ENCODE peak calls at places on chromosomes 11 and 22, in four cellular contexts. One of them, this sample, is unnamed.

GRCh38 chr11:698493-699115 is 3.0 kb downstream of the TMEM80 start:
- DNase-seq in heart left ventricle: no peak
- DNase-seq in testis: no peak
- DNase-seq in left ventricle myocardium inferior: no peak
- DNase-seq in this sample: no peak

GRCh38 chr11:104645276-104646018 is 252.8 kb downstream of the CASP12 start:
- DNase-seq in heart left ventricle: no peak
- DNase-seq in testis: no peak
- DNase-seq in left ventricle myocardium inferior: no peak
- DNase-seq in this sample: no peak

GRCh38 chr11:75606099-75606498 is 44.0 kb downstream of the SERPINH1 start:
- DNase-seq in heart left ventricle: no peak
- DNase-seq in testis: no peak
- DNase-seq in left ventricle myocardium inferior: no peak
- DNase-seq in this sample: no peak

GRCh38 chr11:18594999-18595749 is 4.4 kb upstream of the MISFA start:
- DNase-seq in heart left ventricle: no peak
- DNase-seq in testis: no peak
- DNase-seq in left ventricle myocardium inferior: no peak
- DNase-seq in this sample: peak; percentile 47

GRCh38 chr22:49925525-49926128 is 7.2 kb downstream of the CRELD2 start:
- DNase-seq in heart left ventricle: no peak
- DNase-seq in testis: no peak
- DNase-seq in left ventricle myocardium inferior: no peak
- DNase-seq in this sample: no peak

GRCh38 chr11:124961972-124962609 is 8.1 kb downstream of the CCDC15 start:
- DNase-seq in heart left ventricle: no peak
- DNase-seq in testis: no peak
- DNase-seq in left ventricle myocardium inferior: no peak
- DNase-seq in this sample: peak; percentile 78

GRCh38 chr11:83923961-83924360 is 637.8 kb upstream of the CCDC90B start:
- DNase-seq in heart left ventricle: no peak
- DNase-seq in testis: no peak
- DNase-seq in left ventricle myocardium inferior: no peak
- DNase-seq in this sample: no peak

GRCh38 chr11:107819361-107820014 is 39.1 kb downstream of the SLC35F2 start:
- DNase-seq in heart left ventricle: no peak
- DNase-seq in testis: no peak
- DNase-seq in left ventricle myocardium inferior: no peak
- DNase-seq in this sample: peak; percentile 40

GRCh38 chr11:15589070-15589626 is 474.4 kb downstream of the INSC start:
- DNase-seq in heart left ventricle: no peak
- DNase-seq in testis: no peak
- DNase-seq in left ventricle myocardium inferior: no peak
- DNase-seq in this sample: no peak

GRCh38 chr11:113184498-113184897 is 129.9 kb upstream of the TTC12 start:
- DNase-seq in heart left ventricle: no peak
- DNase-seq in testis: no peak
- DNase-seq in left ventricle myocardium inferior: no peak
- DNase-seq in this sample: peak; percentile 84

GRCh38 chr11:62721994-62722393 is 5.3 kb downstream of the HNRNPUL2 start:
- DNase-seq in heart left ventricle: no peak
- DNase-seq in testis: no peak
- DNase-seq in left ventricle myocardium inferior: no peak
- DNase-seq in this sample: peak; percentile 34

GRCh38 chr11:18132341-18132740 is at the start of gene MRGPRX3:
- DNase-seq in heart left ventricle: no peak
- DNase-seq in testis: no peak
- DNase-seq in left ventricle myocardium inferior: no peak
- DNase-seq in this sample: no peak

GRCh38 chr22:50089231-50090140 is at the start of gene MOV10L1:
- DNase-seq in heart left ventricle: peak; percentile 20
- DNase-seq in testis: peak; percentile 90
- DNase-seq in left ventricle myocardium inferior: no peak
- DNase-seq in this sample: no peak

GRCh38 chr11:47272706-47273105 is 2.8 kb downstream of the MADD start:
- DNase-seq in heart left ventricle: no peak
- DNase-seq in testis: no peak
- DNase-seq in left ventricle myocardium inferior: no peak
- DNase-seq in this sample: no peak

GRCh38 chr11:67615455-67616430 is 9.0 kb downstream of the NDUFV1 start:
- DNase-seq in heart left ventricle: no peak
- DNase-seq in testis: no peak
- DNase-seq in left ventricle myocardium inferior: no peak
- DNase-seq in this sample: no peak

GRCh38 chr11:2512431-2513407 is 67.9 kb downstream of the KCNQ1 start:
- DNase-seq in heart left ventricle: peak; percentile 10
- DNase-seq in testis: peak; percentile 11
- DNase-seq in left ventricle myocardium inferior: peak; percentile 13
- DNase-seq in this sample: no peak

GRCh38 chr11:70212227-70212811 is 9.2 kb downstream of the FADD start:
- DNase-seq in heart left ventricle: no peak
- DNase-seq in testis: no peak
- DNase-seq in left ventricle myocardium inferior: no peak
- DNase-seq in this sample: no peak

GRCh38 chr11:71103266-71103665 is 149.1 kb downstream of the SHANK2 start:
- DNase-seq in heart left ventricle: no peak
- DNase-seq in testis: no peak
- DNase-seq in left ventricle myocardium inferior: no peak
- DNase-seq in this sample: no peak

GRCh38 chr11:105838668-105839403 is 183.2 kb downstream of the MSANTD4 start:
- DNase-seq in heart left ventricle: no peak
- DNase-seq in testis: no peak
- DNase-seq in left ventricle myocardium inferior: no peak
- DNase-seq in this sample: peak; percentile 70

GRCh38 chr11:74459584-74459983 is 7.8 kb downstream of the KCNE3 start:
- DNase-seq in heart left ventricle: no peak
- DNase-seq in testis: no peak
- DNase-seq in left ventricle myocardium inferior: no peak
- DNase-seq in this sample: no peak

GRCh38 chr11:66371627-66372415 is at the start of gene SLC29A2:
- DNase-seq in heart left ventricle: peak; percentile 50
- DNase-seq in testis: no peak
- DNase-seq in left ventricle myocardium inferior: peak; percentile 73
- DNase-seq in this sample: no peak

GRCh38 chr11:24391165-24391564 is 105.7 kb upstream of the LUZP2 start:
- DNase-seq in heart left ventricle: no peak
- DNase-seq in testis: no peak
- DNase-seq in left ventricle myocardium inferior: no peak
- DNase-seq in this sample: peak; percentile 59

GRCh38 chr11:59787255-59787588 is 23.4 kb downstream of the MRPL16 start:
- DNase-seq in heart left ventricle: no peak
- DNase-seq in testis: no peak
- DNase-seq in left ventricle myocardium inferior: no peak
- DNase-seq in this sample: no peak

GRCh38 chr11:72860010-72860409 is 45.8 kb downstream of the ATG16L2 start:
- DNase-seq in heart left ventricle: no peak
- DNase-seq in testis: no peak
- DNase-seq in left ventricle myocardium inferior: no peak
- DNase-seq in this sample: no peak

GRCh38 chr11:11552688-11553087 is 69.1 kb downstream of the GALNT18 start:
- DNase-seq in heart left ventricle: no peak
- DNase-seq in testis: no peak
- DNase-seq in left ventricle myocardium inferior: no peak
- DNase-seq in this sample: no peak

GRCh38 chr11:17578296-17578695 is 31.2 kb downstream of the OTOG start:
- DNase-seq in heart left ventricle: no peak
- DNase-seq in testis: no peak
- DNase-seq in left ventricle myocardium inferior: no peak
- DNase-seq in this sample: no peak

GRCh38 chr22:21972293-21972779 is 10.3 kb downstream of the TOP3B start:
- DNase-seq in heart left ventricle: no peak
- DNase-seq in testis: peak; percentile 36
- DNase-seq in left ventricle myocardium inferior: no peak
- DNase-seq in this sample: peak; percentile 31

GRCh38 chr22:21651521-21652009 is 9.5 kb downstream of the SDF2L1 start:
- DNase-seq in heart left ventricle: no peak
- DNase-seq in testis: no peak
- DNase-seq in left ventricle myocardium inferior: no peak
- DNase-seq in this sample: no peak

GRCh38 chr11:5516599-5516998 is at the start of gene UBQLNL:
- DNase-seq in heart left ventricle: no peak
- DNase-seq in testis: no peak
- DNase-seq in left ventricle myocardium inferior: no peak
- DNase-seq in this sample: no peak

GRCh38 chr11:88375927-88376470 is 38.5 kb upstream of the CTSC start:
- DNase-seq in heart left ventricle: no peak
- DNase-seq in testis: no peak
- DNase-seq in left ventricle myocardium inferior: no peak
- DNase-seq in this sample: no peak

GRCh38 chr11:112656772-112657428 is 304.3 kb upstream of the NCAM1 start:
- DNase-seq in heart left ventricle: no peak
- DNase-seq in testis: no peak
- DNase-seq in left ventricle myocardium inferior: no peak
- DNase-seq in this sample: peak; percentile 73

GRCh38 chr22:38250642-38251354 is 22.0 kb downstream of the TMEM184B start:
- DNase-seq in heart left ventricle: no peak
- DNase-seq in testis: no peak
- DNase-seq in left ventricle myocardium inferior: no peak
- DNase-seq in this sample: no peak

GRCh38 chr22:46381731-46382130 is 46.2 kb downstream of the TRMU start:
- DNase-seq in heart left ventricle: no peak
- DNase-seq in testis: no peak
- DNase-seq in left ventricle myocardium inferior: no peak
- DNase-seq in this sample: no peak

GRCh38 chr11:35234836-35235235 is 95.9 kb downstream of the CD44 start:
- DNase-seq in heart left ventricle: no peak
- DNase-seq in testis: no peak
- DNase-seq in left ventricle myocardium inferior: no peak
- DNase-seq in this sample: no peak

GRCh38 chr11:119236490-119236889 is 30.4 kb downstream of the CBL start:
- DNase-seq in heart left ventricle: no peak
- DNase-seq in testis: no peak
- DNase-seq in left ventricle myocardium inferior: no peak
- DNase-seq in this sample: no peak

GRCh38 chr11:126127898-126128297 is 65.2 kb upstream of the CDON start:
- DNase-seq in heart left ventricle: no peak
- DNase-seq in testis: peak; percentile 83
- DNase-seq in left ventricle myocardium inferior: no peak
- DNase-seq in this sample: no peak

GRCh38 chr11:43868852-43869567 is 11.6 kb upstream of the ALKBH3 start:
- DNase-seq in heart left ventricle: no peak
- DNase-seq in testis: no peak
- DNase-seq in left ventricle myocardium inferior: no peak
- DNase-seq in this sample: peak; percentile 79

GRCh38 chr22:30253205-30253852 is 6.8 kb upstream of the LIF start:
- DNase-seq in heart left ventricle: peak; percentile 79
- DNase-seq in testis: peak; percentile 53
- DNase-seq in left ventricle myocardium inferior: peak; percentile 78
- DNase-seq in this sample: peak; percentile 87

GRCh38 chr11:112163875-112164521 is at the start of gene IL18:
- DNase-seq in heart left ventricle: no peak
- DNase-seq in testis: peak; percentile 27
- DNase-seq in left ventricle myocardium inferior: peak; percentile 32
- DNase-seq in this sample: no peak

GRCh38 chr11:121503056-121503455 is 50.3 kb upstream of the SORL1-AS1 start:
- DNase-seq in heart left ventricle: no peak
- DNase-seq in testis: no peak
- DNase-seq in left ventricle myocardium inferior: no peak
- DNase-seq in this sample: no peak

GRCh38 chr11:121499405-121499804 is 46.6 kb upstream of the SORL1-AS1 start:
- DNase-seq in heart left ventricle: no peak
- DNase-seq in testis: no peak
- DNase-seq in left ventricle myocardium inferior: no peak
- DNase-seq in this sample: no peak

GRCh38 chr11:121500717-121501116 is 48.0 kb upstream of the SORL1-AS1 start:
- DNase-seq in heart left ventricle: no peak
- DNase-seq in testis: no peak
- DNase-seq in left ventricle myocardium inferior: no peak
- DNase-seq in this sample: no peak

GRCh38 chr11:121497176-121497995 is 44.6 kb upstream of the SORL1-AS1 start:
- DNase-seq in heart left ventricle: no peak
- DNase-seq in testis: no peak
- DNase-seq in left ventricle myocardium inferior: no peak
- DNase-seq in this sample: no peak

GRCh38 chr11:121500275-121500674 is 47.5 kb upstream of the SORL1-AS1 start:
- DNase-seq in heart left ventricle: no peak
- DNase-seq in testis: no peak
- DNase-seq in left ventricle myocardium inferior: no peak
- DNase-seq in this sample: no peak
- H3K36me3 ChIP-seq in heart left ventricle: no peaks in the 10 kb centered on the region
- H3K36me3 ChIP-seq in testis: no peaks in the 10 kb centered on the region
- H3K36me3 ChIP-seq in left ventricle myocardium inferior: no peaks in the 10 kb centered on the region
- H3K36me3 ChIP-seq in this sample: no peaks in the 10 kb centered on the region

DNA sequence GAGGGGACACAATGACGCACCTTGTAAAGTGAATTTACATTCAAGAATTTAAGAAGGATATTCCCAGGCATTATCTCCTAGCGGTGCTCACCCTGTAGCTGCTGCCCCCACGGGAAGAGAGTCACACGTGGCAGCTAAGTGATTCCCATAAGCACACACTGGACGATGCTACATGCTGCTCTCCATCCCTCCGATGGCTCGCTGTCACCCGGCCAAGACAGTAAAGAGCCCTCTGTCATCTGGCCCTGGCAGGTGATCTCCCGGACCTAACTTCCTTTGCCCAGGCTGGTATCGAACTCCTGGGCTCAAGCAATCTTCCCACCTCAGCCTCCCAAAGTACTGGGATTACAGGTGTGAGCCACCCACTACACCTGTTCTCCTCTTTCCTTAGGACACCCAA is 39.9 kb upstream of the IGSF9B start:
- DNase-seq in heart left ventricle: no peak
- DNase-seq in testis: no peak
- DNase-seq in left ventricle myocardium inferior: no peak
- DNase-seq in this sample: no peak
- TF ChIP-seq CTCF in heart left ventricle: no peak
- TF ChIP-seq CTCF in testis: no peak
- TF ChIP-seq CTCF in left ventricle myocardium inferior: no peak
- TF ChIP-seq CTCF in this sample: no peak

GRCh38 chr11:20070459-20070858 is 89.8 kb downstream of the DBX1 start:
- DNase-seq in heart left ventricle: no peak
- DNase-seq in testis: no peak
- DNase-seq in left ventricle myocardium inferior: no peak
- DNase-seq in this sample: no peak
- H3K36me3 ChIP-seq in heart left ventricle: peaks cover 21% of the 10 kb centered on the region
- H3K36me3 ChIP-seq in testis: no peaks in the 10 kb centered on the region
- H3K36me3 ChIP-seq in left ventricle myocardium inferior: peaks cover 21% of the 10 kb centered on the region
- H3K36me3 ChIP-seq in this sample: peaks cover 9% of the 10 kb centered on the region

DNA sequence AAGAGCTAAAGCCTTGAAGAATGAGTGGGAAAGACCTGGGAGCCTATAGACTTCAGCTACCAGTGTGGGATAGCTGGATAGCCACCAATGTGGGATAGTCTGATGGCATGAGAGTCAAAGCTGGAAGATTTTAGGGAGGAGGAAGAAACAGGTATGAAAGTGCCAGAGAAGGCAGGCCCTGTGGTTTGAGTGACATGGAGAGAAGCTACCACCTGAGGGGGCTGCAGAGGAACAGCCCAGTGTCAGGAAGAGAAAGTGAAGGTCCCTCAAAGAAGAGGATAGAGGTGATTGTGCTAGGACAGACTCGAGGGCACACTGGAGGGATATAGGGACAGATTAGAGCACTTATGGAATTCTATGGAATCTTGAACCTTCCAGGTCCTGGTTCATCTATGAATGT is 23.1 kb upstream of the PAX6 start:
- DNase-seq in heart left ventricle: no peak
- DNase-seq in testis: no peak
- DNase-seq in left ventricle myocardium inferior: no peak
- DNase-seq in this sample: no peak
- TF ChIP-seq CTCF in heart left ventricle: no peak
- TF ChIP-seq CTCF in testis: no peak
- TF ChIP-seq CTCF in left ventricle myocardium inferior: no peak
- TF ChIP-seq CTCF in this sample: peak; percentile 9

GRCh38 chr11:78224906-78225420 is 36.2 kb downstream of the USP35 start:
- DNase-seq in heart left ventricle: no peak
- DNase-seq in testis: no peak
- DNase-seq in left ventricle myocardium inferior: no peak
- DNase-seq in this sample: no peak
- H3K36me3 ChIP-seq in heart left ventricle: peaks cover 70% of the 10 kb centered on the region
- H3K36me3 ChIP-seq in testis: no peaks in the 10 kb centered on the region
- H3K36me3 ChIP-seq in left ventricle myocardium inferior: peaks cover 57% of the 10 kb centered on the region
- H3K36me3 ChIP-seq in this sample: peaks cover 41% of the 10 kb centered on the region

This sample was measured in brain microvascular endothelial cell.